ENCODE peak calls at places on chromosome 13, in eight cellular contexts. O is neuronal stem cell, E is IMR-90, W is GM23338, G is mesenchymal stem cell, H is H1, Z is fibroblast of lung, C is SK-N-SH. R is an unnamed sample.

GRCh38 chr13:58999851-59000250 is 1163.9 kb downstream of the DIAPH3 start:
- DNase-seq in W (no peak), O (no peak), H (no peak), E (no peak), G (no peak), Z (peak; percentile 56), C (no peak), R (no peak)

GRCh38 chr13:59806801-59807200 is 356.9 kb downstream of the DIAPH3 start:
- DNase-seq in O (no peak), G (no peak), W (no peak), C (no peak), Z (no peak), E (no peak), H (no peak), R (no peak)

GRCh38 chr13:46377554-46377953 is 9.5 kb downstream of the RUBCNL start:
- DNase-seq in H (no peak), W (no peak), O (no peak), C (no peak), Z (no peak), E (no peak), G (no peak), R (no peak)

GRCh38 chr13:38630780-38631179 is 56.1 kb upstream of the FREM2 start:
- DNase-seq in O (no peak), W (no peak), H (no peak), C (no peak), G (peak; percentile 73), Z (peak; percentile 38), E (peak; percentile 32), R (no peak)

GRCh38 chr13:50627111-50627510 is 216.4 kb downstream of the DLEU7 start:
- DNase-seq in G (no peak), Z (no peak), W (no peak), C (no peak), E (no peak), H (no peak), O (no peak), R (no peak)

GRCh38 chr13:32031815-32032345 is 306 bp downstream of the FRY start:
- DNase-seq in Z (no peak), O (no peak), H (no peak), C (peak; percentile 24), G (no peak), W (peak; percentile 33), E (no peak), R (peak; percentile 31)

GRCh38 chr13:98368019-98368418 is 190.9 kb upstream of the RNF113B start:
- DNase-seq in H (no peak), E (peak; percentile 84), O (no peak), G (peak; percentile 93), Z (peak; percentile 84), C (no peak), W (no peak), R (no peak)

GRCh38 chr13:113650275-113650674 is 7.7 kb downstream of the ATP4B start:
- DNase-seq in O (no peak), Z (no peak), W (no peak), E (no peak), C (no peak), G (no peak), H (no peak), R (no peak)

GRCh38 chr13:38602261-38602660 is 84.6 kb upstream of the FREM2 start:
- DNase-seq in O (no peak), Z (peak; percentile 23), E (no peak), W (no peak), H (no peak), G (no peak), C (no peak), R (peak; percentile 23)

GRCh38 chr13:75418186-75418843 is 63.7 kb downstream of the TBC1D4 start:
- DNase-seq in W (no peak), O (no peak), E (no peak), H (no peak), C (no peak), G (no peak), Z (no peak), R (no peak)

GRCh38 chr13:46182491-46182877 is 507 bp upstream of the LCP1 start:
- DNase-seq in C (no peak), H (no peak), Z (no peak), O (no peak), G (no peak), W (no peak), E (no peak), R (no peak)

GRCh38 chr13:20360041-20360491 is 127.9 kb upstream of the GJB6 start:
- DNase-seq in H (no peak), G (peak; percentile 18), W (no peak), C (no peak), Z (peak; percentile 88), O (no peak), E (peak; percentile 43), R (no peak)

GRCh38 chr13:31361673-31362072 is 161.9 kb downstream of the B3GLCT start:
- DNase-seq in G (no peak), E (no peak), O (no peak), C (no peak), Z (no peak), W (no peak), H (no peak), R (no peak)

GRCh38 chr13:112062619-112063308 is 4.2 kb upstream of the SOX1 start:
- DNase-seq in E (no peak), C (peak; percentile 76), O (no peak), G (no peak), H (peak; percentile 79), Z (no peak), W (peak; percentile 77), R (peak; percentile 70)

GRCh38 chr13:79490846-79491245 is 9.9 kb downstream of the NDFIP2 start:
- DNase-seq in E (no peak), W (no peak), O (no peak), H (no peak), G (no peak), Z (peak; percentile 34), C (no peak), R (peak; percentile 60)

DNA sequence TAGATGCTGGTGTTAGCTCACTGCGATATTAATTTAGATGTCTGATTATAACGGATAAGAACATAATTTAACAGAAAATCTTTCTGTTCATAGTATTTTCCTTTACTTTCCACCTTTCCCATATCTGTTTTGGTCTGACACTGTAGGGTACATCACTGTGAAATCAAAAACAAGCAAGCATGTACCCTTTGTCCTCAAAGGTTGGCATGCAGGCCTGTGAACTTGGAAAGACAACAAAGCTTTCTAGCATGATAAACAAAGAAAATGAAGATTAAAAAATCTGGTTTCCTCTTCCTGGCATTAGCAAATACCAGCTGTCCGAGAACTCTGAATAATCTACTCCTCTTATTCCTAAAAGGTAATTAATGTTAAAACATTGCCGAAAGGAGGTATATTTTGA is 31.6 kb downstream of the THSD1 start:
- DNase-seq in O (no peak), E (no peak), H (no peak), W (no peak), G (no peak), C (no peak), Z (no peak), R (no peak)
- H3K4me2 ChIP-seq in O (no peak overlapping the region), E (no peak overlapping the region), H (no peak overlapping the region), W (no peak overlapping the region), G (no peak overlapping the region), C (no peak overlapping the region), Z (no peak overlapping the region), R (no peak overlapping the region)

GRCh38 chr13:110684388-110685056 is 21.4 kb downstream of the CARS2 start:
- DNase-seq in Z (no peak), O (no peak), C (no peak), W (no peak), H (no peak), E (no peak), G (no peak), R (no peak)
- H3K27ac ChIP-seq in Z (no peak overlapping the region), O (no peak overlapping the region), C (no peak overlapping the region), W (no peak overlapping the region), H (no peak overlapping the region), E (peak overlapping the region; percentile 15), G (no peak overlapping the region), R (no peak overlapping the region)

GRCh38 chr13:43005460-43006236 is 13.6 kb upstream of the EPSTI1 start:
- DNase-seq in Z (peak; percentile 66), G (no peak), H (no peak), W (peak; percentile 28), C (no peak), E (peak; percentile 32), O (no peak), R (no peak)

GRCh38 chr13:43008591-43008990 is 14.8 kb upstream of the DNAJC15 start:
- DNase-seq in H (no peak), W (no peak), G (no peak), E (no peak), C (no peak), Z (peak; percentile 33), O (no peak), R (no peak)

GRCh38 chr13:43003729-43004128 is 11.7 kb upstream of the EPSTI1 start:
- DNase-seq in E (no peak), H (no peak), O (no peak), Z (no peak), C (no peak), W (no peak), G (no peak), R (no peak)

GRCh38 chr13:43009506-43009905 is 13.9 kb upstream of the DNAJC15 start:
- DNase-seq in G (no peak), H (no peak), E (peak; percentile 60), Z (peak; percentile 25), C (no peak), O (no peak), W (no peak), R (no peak)

GRCh38 chr13:43006893-43007631 is 15.0 kb upstream of the EPSTI1 start:
- DNase-seq in H (no peak), C (no peak), E (peak; percentile 63), Z (peak; percentile 81), W (no peak), G (peak; percentile 43), O (no peak), R (peak; percentile 50)
- H3K4me2 ChIP-seq in H (no peak overlapping the region), C (peak overlapping the region; percentile 8), E (peak overlapping the region; percentile 28), Z (no peak overlapping the region), W (no peak overlapping the region), G (no peak overlapping the region), O (no peak overlapping the region), R (no peak overlapping the region)

GRCh38 chr13:49220035-49220855 is at the start of gene MLNR:
- DNase-seq in H (peak; percentile 81), Z (peak; percentile 40), C (peak; percentile 86), O (peak; percentile 35), G (peak; percentile 29), E (no peak), W (peak; percentile 76), R (peak; percentile 72)
- H3K27ac ChIP-seq in H (no peak within 1 kb of the TSS), Z (no peak within 1 kb of the TSS), C (no peak within 1 kb of the TSS), O (no peak within 1 kb of the TSS), G (no peak within 1 kb of the TSS), E (no peak within 1 kb of the TSS), W (no peak within 1 kb of the TSS), R (no peak within 1 kb of the TSS)

GRCh38 chr13:29884671-29885424 is 34.4 kb upstream of the UBL3 start:
- DNase-seq in E (peak; percentile 22), Z (peak; percentile 70), O (peak; percentile 53), W (peak; percentile 75), H (no peak), G (no peak), C (no peak), R (peak; percentile 90)
- H3K4me2 ChIP-seq in E (no peak overlapping the region), Z (no peak overlapping the region), O (no peak overlapping the region), W (peak overlapping the region; percentile 25), H (no peak overlapping the region), G (no peak overlapping the region), C (no peak overlapping the region), R (no peak overlapping the region)

R was measured in mesendoderm.